ENCODE peak calls at places on chromosomes 11 and 22, in four cellular contexts. D, N, O and Q are unnamed samples.

GRCh38 chr11:64924910-64925284 is 408 bp downstream of the PPP2R5B start:
- DNase-seq in D (no peak), N (no peak), O (no peak), Q (peak)

GRCh38 chr11:69863544-69864200 is 44.5 kb upstream of the FGF3 start:
- DNase-seq in D (no peak), N (no peak), O (no peak), Q (no peak)

GRCh38 chr22:35355744-35356420 is 25.0 kb upstream of the HMOX1 start:
- DNase-seq in D (no peak), N (no peak), O (no peak), Q (no peak)

GRCh38 chr11:68043349-68044144 is 4.7 kb downstream of the TCIRG1 start:
- DNase-seq in D (no peak), N (no peak), O (no peak), Q (peak)

GRCh38 chr22:17920145-17920605 is 104.2 kb downstream of the MICAL3 start:
- DNase-seq in D (peak), N (no peak), O (peak), Q (peak)

GRCh38 chr11:99020324-99021225 is at the start of gene CNTN5:
- DNase-seq in D (peak), N (no peak), O (peak), Q (peak)

GRCh38 chr11:66721939-66722338 is 7.1 kb downstream of the SPTBN2 start:
- DNase-seq in D (no peak), N (no peak), O (no peak), Q (no peak)

GRCh38 chr11:2093575-2094353 is 45.4 kb downstream of the IGF2 start:
- DNase-seq in D (no peak), N (no peak), O (no peak), Q (no peak)

GRCh38 chr22:45499746-45500145 is 2.9 kb upstream of the FBLN1 start:
- DNase-seq in D (no peak), N (no peak), O (no peak), Q (no peak)

GRCh38 chr22:46484861-46485595 is 52.4 kb downstream of the CELSR1 start:
- DNase-seq in D (no peak), N (no peak), O (no peak), Q (no peak)

GRCh38 chr22:46097268-46097900 is 52.9 kb upstream of the PPARA start:
- DNase-seq in D (no peak), N (no peak), O (no peak), Q (no peak)

GRCh38 chr11:13682212-13682611 is 13.7 kb downstream of the FAR1 start:
- DNase-seq in D (no peak), N (no peak), O (no peak), Q (no peak)

GRCh38 chr11:12433571-12434061 is 56.2 kb downstream of the PARVA start:
- DNase-seq in D (no peak), N (no peak), O (no peak), Q (no peak)

GRCh38 chr11:125273519-125274000 is 109.0 kb downstream of the PKNOX2 start:
- DNase-seq in D (no peak), N (no peak), O (no peak), Q (peak)

GRCh38 chr22:40128989-40129388 is 48.7 kb upstream of the TNRC6B start:
- DNase-seq in D (no peak), N (no peak), O (no peak), Q (no peak)

GRCh38 chr11:73406131-73406530 is 29.9 kb downstream of the RELT start:
- DNase-seq in D (no peak), N (no peak), O (no peak), Q (no peak)

GRCh38 chr11:20274031-20274430 is 89.5 kb upstream of the HTATIP2 start:
- DNase-seq in D (no peak), N (no peak), O (no peak), Q (no peak)

GRCh38 chr11:85810521-85810870 is 445 bp downstream of the SYTL2 start:
- DNase-seq in D (peak), N (no peak), O (no peak), Q (no peak)

GRCh38 chr22:47564651-47565050 is 802.2 kb downstream of the TBC1D22A start:
- DNase-seq in D (no peak), N (no peak), O (no peak), Q (no peak)

GRCh38 chr11:43989162-43989961 is 46.9 kb downstream of the C11orf96 start:
- DNase-seq in D (no peak), N (no peak), O (no peak), Q (no peak)

GRCh38 chr11:74316772-74317505 is 5.5 kb upstream of the P4HA3 start:
- DNase-seq in D (no peak), N (no peak), O (no peak), Q (no peak)

GRCh38 chr22:37462983-37463382 is 23.2 kb downstream of the MFNG start:
- DNase-seq in D (peak), N (no peak), O (peak), Q (peak)

GRCh38 chr11:25596701-25597100 is 735.2 kb upstream of the ANO3 start:
- DNase-seq in D (no peak), N (no peak), O (no peak), Q (no peak)

GRCh38 chr22:47053865-47054185 is 291.4 kb downstream of the TBC1D22A start:
- DNase-seq in D (no peak), N (no peak), O (no peak), Q (no peak)

GRCh38 chr11:112596324-112596723 is 335.7 kb upstream of the PLET1 start:
- DNase-seq in D (no peak), N (no peak), O (no peak), Q (no peak)

GRCh38 chr22:42338502-42338901 is 68.0 kb upstream of the TCF20 start:
- DNase-seq in D (no peak), N (no peak), O (no peak), Q (no peak)

GRCh38 chr11:27085605-27086004 is 45.0 kb downstream of the BBOX1 start:
- DNase-seq in D (no peak), N (no peak), O (no peak), Q (no peak)

GRCh38 chr11:27085115-27085514 is 44.5 kb downstream of the BBOX1 start:
- DNase-seq in D (no peak), N (no peak), O (no peak), Q (no peak)

GRCh38 chr11:27083782-27084181 is 43.2 kb downstream of the BBOX1 start:
- DNase-seq in D (no peak), N (no peak), O (no peak), Q (no peak)

GRCh38 chr11:27083241-27083640 is 42.6 kb downstream of the BBOX1 start:
- DNase-seq in D (no peak), N (no peak), O (no peak), Q (no peak)

DNA sequence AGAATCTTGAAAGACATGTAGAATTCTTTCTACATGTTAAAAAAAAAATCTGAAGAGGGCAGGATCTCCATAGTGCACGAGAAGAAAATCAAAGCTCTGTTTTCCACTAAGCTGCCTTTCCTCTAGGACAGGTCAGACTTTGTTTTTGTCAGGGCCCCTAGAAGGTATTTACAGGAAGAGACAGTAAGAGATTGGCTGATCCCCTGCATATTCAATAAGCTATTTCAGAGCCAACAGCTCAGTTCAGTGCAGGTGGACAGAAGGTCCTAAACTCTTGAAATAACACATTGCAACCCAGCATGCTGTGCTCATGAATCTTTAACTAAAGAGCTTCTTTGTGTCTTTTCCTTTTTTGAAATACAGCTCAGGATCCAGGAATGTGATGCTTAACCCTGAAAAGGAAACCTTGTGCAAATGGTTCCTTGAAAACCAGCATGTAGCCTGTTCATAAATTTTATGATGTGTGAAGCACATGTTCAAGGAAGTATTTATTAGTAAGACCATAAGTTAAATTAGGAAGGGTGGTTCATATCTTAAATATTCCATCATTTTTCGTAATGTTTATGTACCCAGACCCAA is 43.9 kb downstream of the BBOX1 start:
- DNase-seq in D (no peak), N (no peak), O (no peak), Q (no peak)
- TF ChIP-seq ATF3 in D (no peak), N (no peak), O (no peak), Q (no peak)

GRCh38 chr22:32622004-32622761 is 147.6 kb downstream of the FBXO7 start:
- DNase-seq in D (peak), N (no peak), O (peak), Q (no peak)
- TF ChIP-seq ETV6 in D (no peak), N (no peak), O (no peak), Q (no peak)

DNA sequence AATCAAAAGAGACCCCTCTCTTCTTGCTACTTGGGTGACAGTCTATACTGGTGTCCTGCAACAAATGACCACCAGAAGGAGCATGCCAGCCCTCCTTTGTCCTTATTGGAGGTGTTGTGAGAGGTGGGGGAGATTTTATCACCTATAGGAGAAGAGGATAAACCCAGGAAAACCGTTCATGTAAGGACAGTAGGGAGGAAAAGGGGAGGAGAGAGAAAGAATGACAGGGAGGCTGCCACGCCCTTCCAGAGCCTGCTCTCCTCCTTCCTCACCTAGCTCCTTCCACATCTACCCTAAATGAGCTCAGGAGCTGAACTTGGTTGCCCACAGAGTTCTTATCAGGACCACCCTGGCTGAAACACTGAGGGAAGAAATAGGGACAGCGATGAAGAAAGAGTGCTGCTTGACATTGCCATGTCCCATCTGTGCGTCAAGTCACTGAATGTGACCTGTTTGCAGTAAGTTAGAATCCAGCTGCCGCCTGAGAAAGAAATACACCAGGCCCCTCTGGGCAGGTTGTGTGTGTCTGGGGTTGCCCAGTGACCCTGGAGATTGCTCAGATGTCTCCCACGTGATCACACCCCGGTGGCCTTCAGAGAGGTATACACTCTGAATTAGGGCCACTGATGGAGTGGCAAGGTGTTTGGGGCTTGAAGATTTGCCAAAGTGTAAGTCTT is 40.4 kb upstream of the ETS1 start:
- DNase-seq in D (no peak), N (no peak), O (no peak), Q (no peak)
- TF ChIP-seq ATF3 in D (no peak), N (no peak), O (no peak), Q (no peak)

DNA sequence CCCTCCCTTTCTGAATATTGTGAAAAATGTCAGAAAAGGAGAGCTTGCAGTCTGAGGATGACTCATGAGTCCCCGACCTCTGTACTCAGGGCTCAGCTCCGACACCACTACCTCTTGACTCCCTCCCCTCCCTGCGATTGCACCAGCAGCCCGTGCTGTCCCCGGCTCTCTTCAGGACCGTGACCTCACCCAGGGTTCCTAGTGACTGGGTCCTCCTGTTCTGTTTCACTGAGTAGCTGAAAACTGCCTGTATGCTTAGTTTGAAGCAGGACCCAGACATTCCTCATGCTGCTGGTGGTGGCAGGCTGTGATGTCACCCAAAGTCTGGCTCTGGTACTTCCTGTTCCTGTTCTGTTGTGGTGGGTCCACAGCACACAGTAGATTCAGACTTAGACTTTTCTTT is 11.7 kb downstream of the PHRF1 start:
- DNase-seq in D (no peak), N (no peak), O (peak), Q (peak)
- TF ChIP-seq ETV6 in D (no peak), N (no peak), O (no peak), Q (no peak)

GRCh38 chr11:33531743-33532181 is 168.9 kb downstream of the C11orf91 start:
- DNase-seq in D (no peak), N (no peak), O (no peak), Q (no peak)

GRCh38 chr11:33532720-33533119 is 167.9 kb downstream of the C11orf91 start:
- DNase-seq in D (no peak), N (no peak), O (no peak), Q (no peak)

GRCh38 chr11:33532257-33532656 is 168.4 kb downstream of the C11orf91 start:
- DNase-seq in D (no peak), N (no peak), O (no peak), Q (no peak)

GRCh38 chr11:33529461-33529860 is 171.2 kb downstream of the C11orf91 start:
- DNase-seq in D (no peak), N (no peak), O (no peak), Q (no peak)

GRCh38 chr11:33530824-33531223 is 169.8 kb downstream of the C11orf91 start:
- DNase-seq in D (no peak), N (no peak), O (no peak), Q (no peak)
- TF ChIP-seq ATF3 in D (no peak), N (no peak), O (no peak), Q (no peak)

DNA sequence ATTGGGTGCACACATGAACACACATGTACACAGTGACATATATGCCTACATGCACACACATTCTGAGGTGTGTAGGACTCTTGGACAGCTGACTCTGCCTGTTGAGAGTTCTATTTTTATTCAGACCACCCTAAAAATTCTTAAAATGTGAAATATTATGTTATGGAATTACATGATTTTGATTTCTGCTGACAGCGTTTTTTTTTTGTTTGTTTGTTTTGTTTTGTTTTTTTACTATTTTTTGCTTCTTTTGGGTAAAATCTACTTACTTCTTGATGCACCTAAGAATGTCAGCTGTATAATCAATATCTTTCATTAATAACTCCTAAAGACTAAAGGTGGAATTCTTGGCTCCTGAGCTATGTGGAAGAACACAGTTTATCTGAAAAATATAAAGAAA is 64.0 kb downstream of the ANO5 start:
- DNase-seq in D (no peak), N (no peak), O (no peak), Q (no peak)
- TF ChIP-seq ETV6 in D (no peak), N (no peak), O (no peak), Q (no peak)

GRCh38 chr11:126345759-126346585 is 9.5 kb upstream of the ST3GAL4 start:
- DNase-seq in D (no peak), N (no peak), O (no peak), Q (peak)
- TF ChIP-seq ATF3 in D (no peak), N (no peak), O (no peak), Q (peak)

GRCh38 chr11:87035976-87036583 is 1.7 kb upstream of the TMEM135 start:
- DNase-seq in D (no peak), N (no peak), O (no peak), Q (peak)
- TF ChIP-seq ETV6 in D (no peak), N (no peak), O (no peak), Q (no peak)

DNA sequence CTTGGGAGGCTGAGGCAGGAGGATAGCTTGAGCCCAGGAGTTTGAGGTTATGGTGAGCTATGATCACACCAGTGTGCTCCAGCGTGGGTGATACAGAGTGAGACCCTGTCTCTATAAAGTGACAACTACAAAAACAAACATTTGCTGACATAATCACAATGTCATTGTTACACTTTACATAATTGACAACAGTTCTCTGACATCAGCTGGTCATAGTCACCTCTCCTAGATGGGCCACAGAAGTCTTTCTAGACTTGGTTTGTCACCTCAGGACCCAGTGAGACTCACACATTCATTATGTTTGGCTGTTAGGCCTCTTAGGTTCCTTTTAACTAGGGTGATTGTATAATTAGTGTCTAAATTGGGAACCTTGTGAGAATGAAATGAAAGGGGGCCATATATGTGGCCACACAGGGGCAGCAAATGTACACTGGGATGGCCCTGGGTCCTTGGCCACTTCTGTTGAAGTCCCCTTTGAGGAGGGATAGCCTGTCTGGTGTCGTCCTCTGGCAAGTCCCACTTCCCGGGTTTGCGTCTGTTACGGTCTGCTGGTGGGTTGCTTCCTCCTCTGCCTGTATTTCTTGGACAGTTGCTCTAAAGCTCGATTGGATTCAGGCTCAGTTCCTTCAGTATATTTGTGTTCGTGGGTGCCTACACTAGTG is 5.8 kb upstream of the PPIL2 start:
- DNase-seq in D (no peak), N (no peak), O (no peak), Q (peak)
- TF ChIP-seq ATF3 in D (no peak), N (no peak), O (no peak), Q (no peak)